ENCODE peak calls at places on chromosomes 13 and 19, in six cellular contexts. I is GM04504; Y is astrocyte of the hippocampus; F is stimulated activated CD4-positive, alpha-beta T cell treated with anti-CD3 and anti-CD28 coated beads, Interleukin-12 subunit alpha, Interleukin-12 subunit beta, amount 100 ng/mL, for 4 hours; R is activated naive CD8-positive, alpha-beta T cell treated with anti-CD3 and anti-CD28 coated beads for 36 hours; G is frontal cortex. V is an unnamed sample.
A peak's percentile ranks its signal among the peaks of the same experiment; 100 is the strongest.

GRCh38 chr13:112525306-112525945 is 62.5 kb downstream of the TUBGCP3 start:
- DNase-seq in G (no peak), I (no peak), F (no peak), R (no peak), Y (no peak), V (no peak)

GRCh38 chr19:19461306-19461670 is 54.1 kb downstream of the TSSK6 start:
- DNase-seq in Y (no peak), F (no peak), G (no peak), R (no peak), I (no peak), V (no peak)

GRCh38 chr13:50226515-50227147 is 211.4 kb downstream of the KCNRG start:
- DNase-seq in R (no peak), Y (no peak), I (no peak), G (no peak), F (no peak), V (no peak)

GRCh38 chr19:38736036-38736412 is 8.2 kb downstream of the CAPN12 start:
- DNase-seq in I (no peak), R (peak; percentile 78), G (no peak), Y (peak; percentile 70), F (peak; percentile 58), V (no peak)

GRCh38 chr19:5434970-5435641 is 20.1 kb upstream of the ZNRF4 start:
- DNase-seq in F (peak; percentile 43), G (no peak), Y (peak; percentile 80), I (peak; percentile 42), R (peak; percentile 39), V (no peak)

GRCh38 chr19:6229216-6229913 is 50.4 kb downstream of the MLLT1 start:
- DNase-seq in G (no peak), F (no peak), R (no peak), Y (no peak), I (no peak), V (no peak)

GRCh38 chr19:42376177-42376555 is 13.9 kb downstream of the CNFN start:
- DNase-seq in R (no peak), Y (no peak), G (no peak), F (no peak), I (no peak), V (no peak)

GRCh38 chr13:84912720-84913119 is 886.5 kb downstream of the SLITRK6 start:
- DNase-seq in R (no peak), G (no peak), F (no peak), Y (no peak), I (no peak), V (no peak)

GRCh38 chr19:7926021-7926726 is at the start of gene CTXN1:
- DNase-seq in R (peak; percentile 83), Y (peak; percentile 83), F (peak; percentile 82), I (no peak), G (peak; percentile 91), V (no peak)